ENCODE peak calls at places on chromosomes 13 and 19, in seven cellular contexts. A is substantia nigra, B is right cardiac atrium, I is neural progenitor cell, D is psoas muscle, O is RWPE1, S is small intestine. J is an unnamed sample.

GRCh38 chr13:92225861-92226260 is 827.4 kb downstream of the GPC5 start:
- DNase-seq in A (no peak), B (no peak), I (no peak), D (no peak), O (no peak), S (no peak), J (no peak)

GRCh38 chr19:13099073-13099999 is 3.3 kb downstream of the LYL1 start:
- DNase-seq in A (no peak), B (peak), I (peak), D (peak), O (no peak), S (peak), J (peak)

GRCh38 chr19:18764591-18765051 is 26.5 kb downstream of the COMP start:
- DNase-seq in A (no peak), B (no peak), I (no peak), D (no peak), O (no peak), S (no peak), J (no peak)

GRCh38 chr13:95650691-95651090 is 6.2 kb upstream of the DZIP1 start:
- DNase-seq in A (no peak), B (no peak), I (no peak), D (no peak), O (no peak), S (no peak), J (no peak)

GRCh38 chr13:35984287-35984686 is 146.9 kb downstream of the DCLK1 start:
- DNase-seq in A (no peak), B (no peak), I (no peak), D (no peak), O (no peak), S (no peak), J (no peak)

GRCh38 chr13:33242984-33243617 is 42.5 kb downstream of the STARD13 start:
- DNase-seq in A (no peak), B (no peak), I (no peak), D (no peak), O (no peak), S (no peak), J (no peak)

GRCh38 chr19:10290876-10291553 is 1.3 kb downstream of the ICAM5 start:
- DNase-seq in A (no peak), B (peak), I (peak), D (peak), O (peak), S (peak), J (no peak)

GRCh38 chr19:50759886-50760285 is 10.4 kb upstream of the GPR32 start:
- DNase-seq in A (no peak), B (no peak), I (peak), D (no peak), O (peak), S (no peak), J (no peak)

GRCh38 chr13:46124531-46124966 is 19.7 kb upstream of the CPB2 start:
- DNase-seq in A (no peak), B (peak), I (no peak), D (no peak), O (no peak), S (no peak), J (no peak)

GRCh38 chr13:34411881-34412280 is 530.2 kb upstream of the NBEA start:
- DNase-seq in A (no peak), B (no peak), I (no peak), D (no peak), O (no peak), S (no peak), J (no peak)

GRCh38 chr19:47714339-47714738 is 1.1 kb downstream of the EHD2 start:
- DNase-seq in A (no peak), B (no peak), I (no peak), D (no peak), O (no peak), S (no peak), J (no peak)

GRCh38 chr13:54965881-54966280 is 1937.3 kb downstream of the OLFM4 start:
- DNase-seq in A (no peak), B (no peak), I (no peak), D (no peak), O (peak), S (no peak), J (no peak)

GRCh38 chr13:79374578-79374977 is 31.5 kb downstream of the RBM26 start:
- DNase-seq in A (no peak), B (no peak), I (no peak), D (no peak), O (no peak), S (no peak), J (no peak)

GRCh38 chr19:47729468-47729798 is 15.9 kb upstream of the NOP53 start:
- DNase-seq in A (no peak), B (peak), I (peak), D (peak), O (peak), S (no peak), J (no peak)

GRCh38 chr13:113412440-113412839 is 40.8 kb downstream of the ADPRHL1 start:
- DNase-seq in A (no peak), B (no peak), I (no peak), D (no peak), O (no peak), S (no peak), J (no peak)

GRCh38 chr19:13784731-13785452 is 10.4 kb upstream of the ZSWIM4 start:
- DNase-seq in A (peak), B (peak), I (peak), D (peak), O (peak), S (peak), J (peak)

GRCh38 chr13:24892844-24893243 is 128.9 kb downstream of the RNF17 start:
- DNase-seq in A (no peak), B (no peak), I (no peak), D (no peak), O (no peak), S (no peak), J (no peak)

GRCh38 chr19:21586341-21587116 is 81.1 kb downstream of the ZNF429 start:
- DNase-seq in A (no peak), B (peak), I (peak), D (peak), O (no peak), S (no peak), J (no peak)

GRCh38 chr19:46515879-46516350 is 20.2 kb upstream of the PNMA8B start:
- DNase-seq in A (no peak), B (no peak), I (peak), D (no peak), O (peak), S (no peak), J (no peak)

GRCh38 chr19:38062959-38063786 is 156.2 kb downstream of the SIPA1L3 start:
- DNase-seq in A (peak), B (no peak), I (peak), D (no peak), O (no peak), S (no peak), J (no peak)

GRCh38 chr13:46473806-46474205 is 79.2 kb upstream of the LRCH1 start:
- DNase-seq in A (no peak), B (no peak), I (no peak), D (no peak), O (no peak), S (no peak), J (no peak)

GRCh38 chr19:43767316-43767715 is 12.6 kb upstream of the SMG9 start:
- DNase-seq in A (no peak), B (no peak), I (no peak), D (no peak), O (no peak), S (no peak), J (no peak)

GRCh38 chr19:4984448-4984990 is 15.6 kb downstream of the KDM4B start:
- DNase-seq in A (no peak), B (peak), I (no peak), D (peak), O (no peak), S (no peak), J (no peak)
- H3K27ac ChIP-seq in A (no peak), B (no peak), I (no peak), D (no peak), O (no peak), S (no peak), J (no peak)

GRCh38 chr19:55491546-55492360 is 3.5 kb downstream of the SSC5D start:
- DNase-seq in A (no peak), B (peak), I (no peak), D (no peak), O (no peak), S (no peak), J (no peak)
- H3K27ac ChIP-seq in A (no peak), B (no peak), I (no peak), D (no peak), O (peak), S (no peak), J (no peak)

DNA sequence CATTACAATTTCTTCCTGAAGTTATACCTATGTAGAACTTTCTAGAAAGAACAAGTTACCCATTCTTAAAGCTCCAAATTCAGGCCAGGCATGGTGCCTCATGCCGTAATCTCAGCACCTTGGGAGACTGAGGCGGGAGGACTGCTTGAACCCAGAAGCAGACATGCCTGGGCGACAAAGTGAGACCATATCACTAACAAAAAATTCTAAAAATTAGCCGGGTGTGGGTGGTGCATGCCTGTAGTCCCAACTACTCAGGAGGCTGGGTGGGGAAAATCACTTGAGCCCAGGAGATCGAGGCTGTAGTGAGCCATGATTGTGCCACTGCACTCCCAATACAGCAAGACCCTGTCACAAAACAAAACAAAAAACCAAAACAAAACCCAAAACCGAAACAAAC is 23.0 kb downstream of the KCNRG start:
- DNase-seq in A (no peak), B (no peak), I (no peak), D (no peak), O (no peak), S (no peak), J (no peak)
- H3K27ac ChIP-seq in A (no peak), B (no peak), I (no peak), D (no peak), O (no peak), S (no peak), J (no peak)

GRCh38 chr13:44921478-44921877 is 67.8 kb downstream of the NUFIP1 start:
- DNase-seq in A (no peak), B (no peak), I (peak), D (no peak), O (no peak), S (no peak), J (no peak)
- H3K27ac ChIP-seq in A (no peak), B (peak), I (no peak), D (peak), O (peak), S (peak), J (no peak)

J was measured in CD4-positive, alpha-beta T cell.